ENCODE peak calls at places on chromosomes 1 and 21, in seven cellular contexts. V is CD8-positive, alpha-beta T cell; S is CD8-positive, alpha-beta memory T cell; I is SJSA1; Z is spleen; P is left ventricle myocardium inferior; U is left lung. A is an unnamed sample. For H3K4me1, the result is how much of the 10 kb centered on the place peaks cover.

GRCh38 chr1:215957692-215958091 is 390.6 kb downstream of the KCTD3 start:
- DNase-seq in Z (no peak), S (no peak), V (no peak), U (no peak), P (no peak), I (no peak), A (no peak)

GRCh38 chr1:88210088-88210825 is 473.8 kb upstream of the PKN2 start:
- DNase-seq in P (no peak), I (no peak), Z (no peak), S (no peak), U (no peak), V (no peak), A (no peak)

GRCh38 chr1:74502432-74502831 is 10.0 kb downstream of the LRRC53 start:
- DNase-seq in I (no peak), Z (no peak), S (no peak), V (no peak), U (no peak), P (no peak), A (no peak)

GRCh38 chr1:184636156-184636448 is 118.6 kb downstream of the EDEM3 start:
- DNase-seq in Z (no peak), V (no peak), I (no peak), S (no peak), U (no peak), P (peak), A (no peak)

GRCh38 chr21:33811147-33812024 is 104.2 kb downstream of the ATP5PO start:
- DNase-seq in P (no peak), Z (no peak), U (no peak), I (no peak), V (no peak), S (no peak), A (no peak)

GRCh38 chr1:206415913-206416312 is 54.4 kb upstream of the IKBKE start:
- DNase-seq in I (no peak), P (no peak), Z (no peak), V (no peak), S (no peak), U (no peak), A (no peak)

GRCh38 chr1:52550447-52550846 is 2.4 kb downstream of the TUT4 start:
- DNase-seq in Z (no peak), V (no peak), S (no peak), I (no peak), U (no peak), P (no peak), A (no peak)

GRCh38 chr1:165284471-165284870 is 72.0 kb downstream of the LMX1A start:
- DNase-seq in Z (no peak), V (no peak), U (no peak), P (no peak), I (no peak), S (no peak), A (no peak)

DNA sequence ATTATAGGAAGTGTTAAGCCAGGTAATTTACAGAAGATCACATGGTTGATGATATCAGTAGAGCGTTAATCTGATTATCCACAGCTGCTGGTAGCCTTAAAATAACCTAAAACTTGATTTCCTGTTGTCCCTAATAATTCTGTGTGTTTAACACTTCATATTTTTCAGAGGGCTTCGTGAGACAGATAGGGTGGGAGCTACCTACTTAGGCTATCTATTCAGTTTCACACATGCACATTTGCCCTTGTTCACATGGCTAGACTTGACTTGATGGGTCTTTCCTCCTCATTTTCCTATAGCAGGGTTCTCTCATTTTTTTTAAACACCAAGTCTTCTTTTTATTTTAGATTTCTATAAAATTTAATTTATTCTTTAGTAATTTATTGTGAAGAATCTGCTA is 11.0 kb downstream of the BACH1 start:
- DNase-seq in S (no peak), V (no peak), P (no peak), U (no peak), Z (no peak), I (no peak), A (no peak)
- H3K4me1 ChIP-seq in S (under half), V (under half), P (half or more), U (half or more), Z (under half), I (under half), A (under half)

GRCh38 chr1:31915438-31915837 is 22.7 kb downstream of the PTP4A2 start:
- DNase-seq in V (no peak), Z (no peak), I (no peak), S (no peak), P (no peak), U (no peak), A (no peak)
- H3K4me1 ChIP-seq in V (under half), Z (under half), I (under half), S (half or more), P (half or more), U (under half), A (under half)

DNA sequence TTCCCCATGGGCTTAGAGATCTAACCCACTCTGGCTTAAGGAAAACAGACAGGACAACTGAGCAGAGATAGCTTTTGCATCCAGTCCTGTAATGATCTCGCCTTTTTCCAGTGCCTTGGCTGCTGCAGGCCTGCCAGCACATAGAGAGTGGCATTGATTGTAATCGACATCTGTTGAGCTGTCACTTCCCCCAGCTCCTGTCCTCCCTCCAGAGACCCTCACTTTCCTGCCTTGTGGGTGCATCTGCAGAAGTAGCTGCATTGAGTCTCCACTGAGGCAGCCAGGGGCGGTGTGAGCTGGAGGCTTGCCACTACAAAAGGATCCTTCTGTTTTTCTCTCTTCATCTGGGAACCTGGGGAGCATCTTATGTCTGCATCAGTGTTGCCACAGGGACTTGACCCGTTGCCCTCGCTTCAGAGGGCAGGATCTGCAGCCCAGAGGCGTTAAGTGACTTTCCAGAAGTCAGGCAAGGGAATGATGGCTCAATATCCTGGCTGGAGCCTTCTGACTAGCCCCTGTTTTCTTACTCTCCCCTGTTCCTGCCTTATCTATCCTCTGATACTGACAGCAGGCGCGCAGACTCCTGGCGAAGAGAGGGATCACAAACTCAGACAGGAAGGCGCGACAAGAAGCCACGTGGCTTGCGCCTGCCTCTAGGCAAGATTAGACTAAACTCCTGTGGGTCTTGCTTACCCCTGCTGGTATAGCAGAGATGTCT is 13.2 kb upstream of the FMOD start:
- DNase-seq in V (no peak), S (no peak), U (no peak), P (peak), Z (no peak), I (no peak), A (no peak)
- H3K4me1 ChIP-seq in V (under half), S (under half), U (under half), P (under half), Z (under half), I (under half), A (under half)

GRCh38 chr21:44914176-44914874 is 6.4 kb downstream of the ITGB2 start:
- DNase-seq in S (peak), Z (peak), U (peak), P (peak), I (no peak), V (peak), A (no peak)
- H3K4me1 ChIP-seq in S (half or more), Z (half or more), U (half or more), P (under half), I (half or more), V (half or more), A (under half)

GRCh38 chr1:180951186-180951745 is 38.6 kb downstream of the KIAA1614 start:
- DNase-seq in I (no peak), S (no peak), Z (peak), P (no peak), V (no peak), U (no peak), A (no peak)
- H3K4me1 ChIP-seq in I (under half), S (under half), Z (under half), P (under half), V (under half), U (under half), A (under half)

DNA sequence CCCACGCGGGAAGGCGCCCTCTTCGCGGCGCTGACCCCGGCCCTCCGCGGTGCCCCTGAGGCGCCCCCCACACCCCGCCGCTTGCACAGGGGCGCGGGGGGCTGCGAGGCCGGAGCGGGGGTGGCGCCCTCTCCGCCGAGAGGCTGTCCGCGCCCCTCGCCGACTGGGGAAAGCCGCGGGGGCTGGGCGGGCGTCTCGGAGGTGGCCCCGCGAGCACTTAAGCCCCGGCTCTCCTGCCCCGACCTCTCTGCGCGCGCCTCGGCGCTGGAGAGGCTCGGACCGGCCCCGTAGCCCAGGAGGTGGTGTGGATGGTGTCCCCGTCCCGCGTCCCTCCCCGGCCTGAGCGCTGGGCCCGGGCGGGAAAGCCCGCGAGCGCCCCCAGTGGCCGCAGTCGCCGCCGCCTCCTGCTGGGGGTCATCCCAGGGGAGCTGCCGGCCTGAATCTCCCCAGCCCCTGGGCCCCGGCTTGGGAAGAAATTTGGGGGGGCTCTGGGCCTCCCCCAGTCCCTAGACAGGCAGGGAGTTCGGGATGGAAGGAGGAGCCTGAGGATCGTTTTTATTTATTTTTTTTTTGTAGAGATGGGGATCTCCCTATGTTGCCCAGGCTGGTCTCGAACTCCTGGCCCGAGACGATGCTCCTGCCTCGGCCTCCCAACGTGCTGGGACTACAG is 1.9 kb upstream of the HES4 start:
- DNase-seq in P (peak), V (peak), Z (peak), I (peak), S (peak), U (peak), A (peak)
- H3K4me1 ChIP-seq in P (half or more), V (half or more), Z (under half), I (under half), S (under half), U (half or more), A (under half)

GRCh38 chr1:9717193-9718005 is 65.9 kb downstream of the PIK3CD start:
- DNase-seq in Z (peak), S (peak), P (peak), U (peak), V (peak), I (no peak), A (no peak)

GRCh38 chr1:9716404-9717192 is 65.1 kb downstream of the PIK3CD start:
- DNase-seq in I (no peak), V (peak), U (no peak), P (no peak), S (no peak), Z (peak), A (no peak)

GRCh38 chr1:9719978-9720722 is 68.6 kb downstream of the PIK3CD start:
- DNase-seq in S (no peak), P (no peak), Z (peak), I (no peak), V (no peak), U (peak), A (no peak)

GRCh38 chr1:9715536-9716226 is 64.2 kb downstream of the PIK3CD start:
- DNase-seq in I (no peak), V (peak), S (peak), U (peak), Z (peak), P (no peak), A (no peak)

DNA sequence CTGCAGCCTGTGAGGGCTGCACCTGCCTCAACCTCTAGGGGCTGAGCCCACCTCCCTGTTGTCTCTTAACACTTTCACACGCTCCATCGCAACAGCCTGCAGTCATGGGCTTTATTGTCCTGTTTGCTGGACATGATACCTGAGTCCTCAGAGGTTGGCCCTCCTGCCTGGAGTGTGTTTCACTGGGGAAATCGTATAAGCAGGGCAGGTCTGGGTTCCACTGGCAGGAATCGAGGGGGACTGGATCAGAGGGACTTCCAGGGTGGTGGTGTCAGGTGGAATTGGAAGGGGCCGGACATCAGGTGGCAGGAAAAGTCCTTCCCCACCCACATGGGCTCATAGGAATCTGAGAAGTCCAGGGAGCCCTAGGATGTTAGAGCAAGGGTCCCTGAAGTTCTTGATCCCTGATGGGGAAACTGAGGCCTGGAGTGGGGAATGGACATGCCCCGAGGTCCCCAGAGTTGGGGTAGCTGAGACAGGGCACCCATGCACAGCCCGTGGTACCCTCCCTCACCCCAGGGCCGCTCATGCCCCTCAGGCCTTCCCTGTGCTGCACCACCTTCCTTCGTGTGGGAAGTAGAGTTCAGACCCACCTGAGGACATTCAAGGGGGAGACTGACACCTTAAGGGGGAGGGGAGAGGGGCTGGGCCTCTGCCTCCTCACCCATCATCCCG is 66.6 kb downstream of the PIK3CD start:
- DNase-seq in P (no peak), Z (peak), U (no peak), V (no peak), I (no peak), S (no peak), A (no peak)
- H3K4me1 ChIP-seq in P (under half), Z (under half), U (under half), V (half or more), I (under half), S (half or more), A (under half)

GRCh38 chr1:8388732-8389562 is 71.0 kb downstream of the SLC45A1 start:
- DNase-seq in U (no peak), I (no peak), P (no peak), S (no peak), V (no peak), Z (no peak), A (no peak)

GRCh38 chr1:8390707-8391106 is 72.8 kb downstream of the SLC45A1 start:
- DNase-seq in U (no peak), V (no peak), S (no peak), I (no peak), Z (no peak), P (no peak), A (no peak)

GRCh38 chr1:8392522-8392921 is 74.6 kb downstream of the SLC45A1 start:
- DNase-seq in V (no peak), I (no peak), Z (no peak), P (no peak), U (no peak), S (no peak), A (no peak)

GRCh38 chr1:8394456-8395321 is 76.8 kb downstream of the SLC45A1 start:
- DNase-seq in I (peak), U (no peak), S (no peak), Z (no peak), P (no peak), V (no peak), A (no peak)

GRCh38 chr1:8389962-8390535 is 72.1 kb downstream of the SLC45A1 start:
- DNase-seq in U (no peak), V (no peak), P (no peak), Z (no peak), S (no peak), I (no peak), A (no peak)
- H3K4me1 ChIP-seq in U (under half), V (under half), P (half or more), Z (under half), S (half or more), I (under half), A (under half)

DNA sequence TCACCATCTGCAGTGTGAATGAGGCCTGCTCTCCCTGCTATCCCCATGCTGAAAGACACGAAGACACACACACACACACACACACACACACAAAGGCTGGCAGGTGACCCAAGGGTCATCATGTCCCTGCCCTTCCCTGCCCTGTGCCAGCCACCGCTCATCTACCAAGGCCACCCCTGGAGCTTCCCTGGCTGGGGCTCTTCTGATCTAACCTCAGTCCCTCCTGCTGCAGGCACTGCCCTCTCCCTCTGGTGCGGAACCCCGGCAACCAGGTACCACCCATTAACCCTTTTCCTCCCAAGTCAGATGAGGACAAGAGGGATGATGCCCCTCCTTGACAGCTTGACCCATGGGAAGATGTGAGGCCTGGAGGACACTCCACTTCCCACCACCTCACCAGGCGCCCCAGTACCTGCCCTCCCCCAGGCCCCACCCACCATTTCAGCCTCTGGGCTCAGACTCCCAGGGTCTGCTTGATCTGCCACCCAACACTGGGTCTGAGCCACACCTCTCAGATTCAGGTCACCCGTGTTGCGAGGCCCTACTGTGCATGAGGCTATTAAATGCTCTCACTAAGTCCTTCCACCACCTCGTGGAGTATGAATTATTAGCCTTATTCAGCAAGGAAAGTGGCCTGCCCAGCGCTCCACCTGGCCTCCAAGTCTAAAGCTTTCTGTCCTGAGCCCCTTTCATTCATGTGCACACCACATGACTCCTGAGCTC is 2.5 kb downstream of the SDC3 start:
- DNase-seq in P (peak), V (no peak), S (no peak), I (no peak), Z (peak), U (peak), A (peak)
- H3K4me1 ChIP-seq in P (half or more), V (under half), S (under half), I (under half), Z (under half), U (half or more), A (under half)